ENCODE peak calls at places on chromosome 22, in four cellular contexts. Y, N, A and Q are unnamed samples.
A peak's percentile ranks its signal among the peaks of the same experiment; 100 is the strongest.

GRCh38 chr22:32331236-32331917 is 26.3 kb upstream of the RFPL3 start:
- DNase-seq in Y (no peak), N (no peak), A (no peak), Q (no peak)

GRCh38 chr22:20407829-20408228 is 13.9 kb downstream of the ZNF74 start:
- DNase-seq in Y (no peak), N (no peak), A (no peak), Q (no peak)

GRCh38 chr22:39434243-39434653 is 22.6 kb upstream of the MGAT3 start:
- DNase-seq in Y (peak; percentile 82), N (peak; percentile 73), A (no peak), Q (no peak)

GRCh38 chr22:36191106-36191836 is 10.3 kb downstream of the APOL4 start:
- DNase-seq in Y (peak; percentile 85), N (peak; percentile 92), A (peak; percentile 76), Q (no peak)

GRCh38 chr22:27378994-27379393 is 422.6 kb downstream of the MN1 start:
- DNase-seq in Y (no peak), N (no peak), A (no peak), Q (no peak)

GRCh38 chr22:20550057-20550817 is 42.8 kb downstream of the MED15 start:
- DNase-seq in Y (peak; percentile 12), N (peak; percentile 41), A (no peak), Q (no peak)

GRCh38 chr22:40452730-40453487 is 82.5 kb downstream of the SGSM3 start:
- DNase-seq in Y (no peak), N (no peak), A (no peak), Q (no peak)

GRCh38 chr22:39664485-39665200 is 94.1 kb downstream of the CACNA1I start:
- DNase-seq in Y (no peak), N (no peak), A (no peak), Q (peak; percentile 32)

GRCh38 chr22:46830001-46830715 is 67.7 kb downstream of the TBC1D22A start:
- DNase-seq in Y (peak; percentile 74), N (peak; percentile 73), A (peak; percentile 59), Q (no peak)

GRCh38 chr22:41305646-41306045 is 4.3 kb downstream of the ZC3H7B start:
- DNase-seq in Y (peak; percentile 92), N (peak; percentile 75), A (no peak), Q (no peak)

GRCh38 chr22:39994046-39994565 is 648 bp upstream of the FAM83F start:
- DNase-seq in Y (no peak), N (no peak), A (no peak), Q (no peak)

GRCh38 chr22:22058649-22059475 is 76.3 kb upstream of the TOP3B start:
- DNase-seq in Y (no peak), N (no peak), A (no peak), Q (no peak)

GRCh38 chr22:22746963-22747933 is 102.8 kb downstream of the GGTLC2 start:
- DNase-seq in Y (no peak), N (no peak), A (no peak), Q (no peak)

GRCh38 chr22:35622132-35622913 is 5.2 kb upstream of the MB start:
- DNase-seq in Y (peak; percentile 51), N (peak; percentile 90), A (peak; percentile 74), Q (no peak)

GRCh38 chr22:36362819-36363377 is 24.9 kb downstream of the MYH9 start:
- DNase-seq in Y (peak; percentile 53), N (no peak), A (no peak), Q (no peak)

GRCh38 chr22:28594784-28595324 is 84.8 kb downstream of the TTC28 start:
- DNase-seq in Y (no peak), N (no peak), A (no peak), Q (peak; percentile 34)

GRCh38 chr22:17808688-17809403 is 34.6 kb upstream of the BID start:
- DNase-seq in Y (no peak), N (no peak), A (no peak), Q (no peak)

GRCh38 chr22:17806437-17806836 is 32.2 kb upstream of the BID start:
- DNase-seq in Y (no peak), N (no peak), A (no peak), Q (no peak)

GRCh38 chr22:17807086-17807485 is 32.8 kb upstream of the BID start:
- DNase-seq in Y (no peak), N (no peak), A (no peak), Q (no peak)

GRCh38 chr22:17810570-17811116 is 36.4 kb upstream of the BID start:
- DNase-seq in Y (no peak), N (no peak), A (peak; percentile 36), Q (no peak)

DNA sequence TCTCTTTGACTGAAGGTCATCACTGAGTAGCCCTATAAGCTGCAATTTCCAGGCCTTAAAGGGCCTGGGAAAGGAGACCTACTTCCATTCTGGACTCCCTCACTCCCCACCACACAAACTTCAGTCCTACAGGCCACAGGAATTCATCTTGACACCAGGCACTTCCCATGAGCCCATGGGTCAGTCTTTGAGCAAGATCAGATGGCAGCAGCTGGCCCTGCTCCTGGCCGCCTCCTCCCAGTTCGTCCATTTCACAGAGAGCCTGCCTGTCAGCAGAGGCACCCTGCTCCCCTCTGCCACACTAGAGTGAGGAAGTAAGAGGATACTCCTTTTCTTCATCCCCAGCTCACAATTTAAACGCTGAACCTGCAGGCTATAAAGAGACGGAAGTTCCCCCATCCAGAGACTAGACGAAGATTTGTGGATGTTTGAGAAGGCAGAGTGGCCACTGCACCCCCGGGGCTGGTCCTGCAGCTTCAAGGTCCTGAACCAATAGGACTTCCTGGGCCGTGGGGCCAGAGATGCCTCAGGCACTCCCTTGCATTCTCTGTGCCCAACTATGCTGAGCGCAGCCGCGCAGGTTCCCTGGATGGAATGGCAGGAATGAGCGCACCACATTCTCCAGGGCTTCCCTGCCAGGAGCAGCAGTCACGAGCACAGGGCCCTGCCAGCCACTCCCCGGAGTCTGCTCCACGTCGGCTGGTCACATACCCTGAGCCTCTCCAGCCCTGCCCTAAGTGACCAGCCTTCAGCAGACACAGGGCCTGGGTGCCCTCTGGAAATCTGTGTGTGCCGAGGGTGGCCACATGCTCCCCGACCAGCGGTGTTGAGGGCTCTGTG is 33.5 kb upstream of the BID start:
- DNase-seq in Y (no peak), N (peak; percentile 83), A (peak; percentile 70), Q (no peak)
- H3K4me1 ChIP-seq in Y (no peaks in the 10 kb centered on the region), N (peaks cover 20% of the 10 kb centered on the region), A (peaks cover 22% of the 10 kb centered on the region), Q (no peaks in the 10 kb centered on the region)

GRCh38 chr22:18045794-18046193 is 21.4 kb upstream of the MICAL3 start:
- DNase-seq in Y (no peak), N (no peak), A (no peak), Q (no peak)
- H3K27ac ChIP-seq in Y (no peak overlapping the region), N (peak overlapping the region; percentile 82), A (no peak overlapping the region), Q (no peak overlapping the region)

DNA sequence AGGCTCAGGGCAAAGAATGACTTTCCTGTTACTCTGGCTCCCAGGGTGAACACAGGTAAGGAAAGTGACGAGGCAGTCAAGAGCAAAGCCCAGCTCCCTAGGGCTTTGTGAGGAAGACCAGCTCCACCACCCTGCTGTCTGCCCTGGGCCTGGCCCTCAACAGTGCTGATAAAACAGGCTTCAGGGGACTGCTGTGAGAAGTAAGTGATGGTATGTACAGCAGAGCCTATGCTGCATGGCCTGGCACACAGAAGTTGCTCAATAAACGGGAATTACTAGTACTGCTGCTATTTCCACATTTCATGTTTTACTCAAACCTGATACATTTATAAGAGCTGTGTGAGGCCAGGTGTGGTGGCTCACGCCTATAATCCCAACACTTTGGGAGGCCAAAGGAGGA is 50.3 kb downstream of the MICAL3 start:
- DNase-seq in Y (no peak), N (no peak), A (no peak), Q (no peak)
- H3K4me1 ChIP-seq in Y (peaks cover 34% of the 10 kb centered on the region), N (peaks cover 49% of the 10 kb centered on the region), A (peaks cover 70% of the 10 kb centered on the region), Q (no peaks in the 10 kb centered on the region)

DNA sequence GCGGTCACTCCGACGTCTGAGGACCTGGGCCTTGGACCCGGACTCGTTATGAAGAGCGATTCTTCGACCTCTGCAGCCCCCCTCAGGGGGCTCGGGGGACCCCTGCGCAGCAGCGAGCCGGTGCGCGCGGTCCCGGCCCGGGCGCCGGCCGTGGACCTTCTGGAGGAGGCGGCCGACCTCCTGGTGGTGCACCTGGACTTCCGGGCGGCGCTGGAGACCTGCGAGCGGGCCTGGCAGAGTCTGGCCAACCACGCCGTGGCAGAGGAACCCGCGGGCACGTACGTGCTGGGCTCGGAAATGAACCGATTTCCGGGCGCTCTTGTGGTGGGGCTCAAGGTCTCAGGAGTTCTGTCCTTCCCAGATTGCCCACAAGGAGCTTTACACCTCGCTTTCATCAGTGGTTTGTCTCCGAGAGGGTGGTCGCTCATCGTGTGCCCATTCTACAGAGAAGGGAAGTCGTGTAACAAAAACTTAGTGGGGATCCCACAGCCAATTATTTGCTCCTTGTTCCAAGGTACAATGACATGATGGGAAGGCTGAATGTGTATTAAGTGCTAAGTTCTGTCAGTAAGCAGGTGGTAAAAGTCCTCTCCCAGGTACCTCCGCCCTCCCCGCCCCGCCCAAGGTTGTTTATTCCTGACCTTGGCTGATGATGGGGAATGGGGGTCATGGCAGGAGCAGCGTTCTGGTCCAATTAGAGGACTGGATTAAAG is 695 bp downstream of the PEX26 start:
- DNase-seq in Y (peak; percentile 54), N (peak; percentile 72), A (peak; percentile 33), Q (peak; percentile 26)
- H3K27ac ChIP-seq in Y (peak overlapping the region; percentile 92), N (peak overlapping the region; percentile 96), A (no peak overlapping the region), Q (peak overlapping the region; percentile 84)

DNA sequence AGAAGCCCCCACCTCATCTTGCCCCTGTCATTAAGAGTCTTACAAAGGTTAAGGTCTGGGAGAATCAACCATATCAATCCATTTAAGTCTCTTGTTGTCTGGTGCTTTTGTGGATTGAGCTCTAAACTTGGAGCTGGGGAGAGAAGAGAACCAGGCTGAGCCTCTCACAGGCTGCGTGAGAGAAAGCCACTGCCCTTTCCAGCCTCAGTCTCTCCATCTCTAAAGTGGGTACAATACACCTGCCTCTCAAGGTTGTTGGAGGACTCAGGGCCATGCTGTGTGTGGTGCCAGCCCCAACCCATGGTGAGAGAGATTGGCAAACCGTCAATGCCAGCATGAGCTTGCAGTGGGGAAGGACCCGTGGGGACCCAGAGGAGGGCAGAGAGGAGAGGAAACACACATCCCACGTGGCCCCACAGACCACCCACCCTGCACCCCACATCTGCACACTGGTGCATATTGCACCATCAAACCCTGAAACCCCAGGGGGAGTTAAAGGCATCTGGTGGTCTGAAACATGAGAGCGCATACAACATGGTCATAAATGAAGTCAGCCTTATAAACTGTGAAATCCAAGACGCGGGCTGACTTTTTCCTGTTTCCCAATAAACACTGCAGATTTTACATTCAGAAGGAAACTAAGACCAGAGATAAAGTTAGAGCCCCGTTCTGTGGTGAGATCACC is 27.5 kb upstream of the FBLN1 start:
- DNase-seq in Y (no peak), N (no peak), A (no peak), Q (no peak)
- H3K4me1 ChIP-seq in Y (no peaks in the 10 kb centered on the region), N (no peaks in the 10 kb centered on the region), A (no peaks in the 10 kb centered on the region), Q (no peaks in the 10 kb centered on the region)

GRCh38 chr22:43747877-43748276 is 64.2 kb downstream of the EFCAB6 start:
- DNase-seq in Y (no peak), N (no peak), A (no peak), Q (no peak)
- H3K27ac ChIP-seq in Y (no peak overlapping the region), N (no peak overlapping the region), A (no peak overlapping the region), Q (no peak overlapping the region)

DNA sequence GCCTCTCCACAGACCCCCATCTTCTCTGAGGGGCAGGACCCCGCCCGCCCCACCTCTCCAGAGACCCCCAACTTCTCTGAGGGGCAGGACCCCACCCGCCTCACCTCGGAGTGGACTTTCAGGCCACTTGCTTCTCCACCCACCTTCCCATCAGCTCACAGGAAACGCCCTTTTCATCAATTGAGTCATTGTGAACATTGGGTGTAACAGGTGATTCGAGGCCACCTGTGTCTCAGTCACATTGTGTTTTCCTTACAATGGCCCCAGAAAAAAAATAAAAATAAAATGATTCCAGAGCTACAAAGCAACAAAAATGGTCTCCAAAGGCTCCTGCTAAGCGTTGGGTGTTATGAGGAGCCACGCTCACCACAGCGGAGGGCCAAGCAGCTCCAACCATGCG is 36.0 kb downstream of the BRD1 start:
- DNase-seq in Y (no peak), N (no peak), A (no peak), Q (no peak)
- H3K4me1 ChIP-seq in Y (peaks cover 24% of the 10 kb centered on the region), N (peaks cover 55% of the 10 kb centered on the region), A (peaks cover 59% of the 10 kb centered on the region), Q (peaks cover 29% of the 10 kb centered on the region)